ENCODE peak calls at places on chromosomes 13 and 19, in six cellular contexts. Q is CD8-positive, alpha-beta memory T cell; A is stimulated activated CD8-positive, alpha-beta memory T cell treated with anti-CD3 and anti-CD28 coated beads, Interleukin-15, amount 100 ng/mL, for 24 hours; I is activated B cell treated with CpG ODN at 0.5 μM for 24 hours; R is effector CD4-positive, alpha-beta T cell; T is upper lobe of right lung. O is an unnamed sample.

GRCh38 chr13:111344471-111345191 is 24.2 kb downstream of the TEX29 start:
- DNase-seq in Q (no peak), A (no peak), I (no peak), R (no peak), T (peak; percentile 89), O (no peak)

GRCh38 chr19:44582581-44583265 is 30.6 kb upstream of the IGSF23 start:
- DNase-seq in Q (no peak), A (peak; percentile 6), I (no peak), R (no peak), T (peak; percentile 71), O (no peak)

GRCh38 chr13:53110181-53110580 is 81.6 kb downstream of the OLFM4 start:
- DNase-seq in Q (no peak), A (no peak), I (no peak), R (no peak), T (no peak), O (no peak)

GRCh38 chr13:33279898-33280549 is 5.5 kb downstream of the STARD13 start:
- DNase-seq in Q (no peak), A (no peak), I (no peak), R (no peak), T (no peak), O (no peak)

GRCh38 chr13:74367193-74367592 is 233.0 kb upstream of the KLF12 start:
- DNase-seq in Q (no peak), A (no peak), I (no peak), R (no peak), T (no peak), O (no peak)

GRCh38 chr19:15643387-15643786 is 2.7 kb downstream of the CYP4F3 start:
- DNase-seq in Q (no peak), A (no peak), I (no peak), R (no peak), T (no peak), O (no peak)

GRCh38 chr13:50162001-50162400 is 146.8 kb downstream of the KCNRG start:
- DNase-seq in Q (no peak), A (no peak), I (no peak), R (no peak), T (no peak), O (no peak)

GRCh38 chr13:30466841-30467252 is 1.1 kb upstream of the HMGB1 start:
- DNase-seq in Q (no peak), A (no peak), I (no peak), R (no peak), T (no peak), O (no peak)

GRCh38 chr19:49801966-49802661 is 11.0 kb downstream of the FUZ start:
- DNase-seq in Q (no peak), A (no peak), I (no peak), R (no peak), T (no peak), O (peak; percentile 93)

GRCh38 chr13:110557610-110558305 is 3.8 kb downstream of the RAB20 start:
- DNase-seq in Q (no peak), A (no peak), I (no peak), R (no peak), T (peak; percentile 93), O (no peak)

GRCh38 chr13:113447596-113447995 is 5.7 kb downstream of the ADPRHL1 start:
- DNase-seq in Q (no peak), A (no peak), I (no peak), R (no peak), T (peak; percentile 35), O (no peak)

GRCh38 chr19:35596366-35596999 is 10.5 kb downstream of the PMIS2 start:
- DNase-seq in Q (no peak), A (no peak), I (no peak), R (no peak), T (no peak), O (no peak)

GRCh38 chr19:17159466-17160393 is 55.4 kb upstream of the USE1 start:
- DNase-seq in Q (no peak), A (no peak), I (no peak), R (no peak), T (no peak), O (no peak)

GRCh38 chr19:35608250-35608649 is 4.3 kb upstream of the HAUS5 start:
- DNase-seq in Q (no peak), A (no peak), I (no peak), R (no peak), T (no peak), O (no peak)

GRCh38 chr13:50268500-50268899 is 253.3 kb downstream of the KCNRG start:
- DNase-seq in Q (no peak), A (no peak), I (no peak), R (no peak), T (no peak), O (no peak)

GRCh38 chr19:31354316-31354715 is 5.1 kb upstream of the TSHZ3 start:
- DNase-seq in Q (no peak), A (no peak), I (no peak), R (no peak), T (no peak), O (no peak)

GRCh38 chr13:55199132-55199531 is 1941.6 kb upstream of the PRR20A start:
- DNase-seq in Q (no peak), A (no peak), I (no peak), R (no peak), T (no peak), O (no peak)

O was measured in omental fat pad.